ENCODE peak calls at places on chromosomes 7 and 10, in six cellular contexts. L is GM12878, C is GM12891, V is K562, Q is HepG2, I is H1. U is an unnamed sample.

GRCh38 chr7:85890244-85890811 is 703.5 kb upstream of the SEMA3D start:
- DNase-seq in L (no peak), C (no peak), V (peak; percentile 14), Q (peak; percentile 39), I (no peak), U (no peak)

GRCh38 chr10:80461208-80462183 is 7.4 kb downstream of the TSPAN14 start:
- DNase-seq in L (no peak), C (no peak), V (no peak), Q (no peak), I (no peak), U (no peak)

GRCh38 chr7:75024922-75025321 is 48.7 kb downstream of the RCC1L start:
- DNase-seq in L (no peak), C (no peak), V (no peak), Q (no peak), I (no peak), U (no peak)

GRCh38 chr7:51455948-51456347 is 139.3 kb upstream of the COBL start:
- DNase-seq in L (no peak), C (no peak), V (no peak), Q (no peak), I (no peak), U (no peak)

GRCh38 chr7:105838273-105839141 is 37.9 kb downstream of the ATXN7L1 start:
- DNase-seq in L (no peak), C (no peak), V (no peak), Q (no peak), I (no peak), U (no peak)

GRCh38 chr10:124575107-124576035 is 113.7 kb downstream of the LHPP start:
- DNase-seq in L (no peak), C (no peak), V (no peak), Q (no peak), I (no peak), U (no peak)

GRCh38 chr10:110220383-110220782 is 13.0 kb downstream of the MXI1 start:
- DNase-seq in L (no peak), C (no peak), V (no peak), Q (no peak), I (no peak), U (no peak)

GRCh38 chr7:127413962-127414361 is 21.5 kb upstream of the ZNF800 start:
- DNase-seq in L (no peak), C (no peak), V (no peak), Q (no peak), I (no peak), U (no peak)

GRCh38 chr10:126905776-126906703 is 812 bp downstream of the DOCK1 start:
- DNase-seq in L (no peak), C (no peak), V (no peak), Q (peak; percentile 41), I (no peak), U (no peak)

GRCh38 chr10:7258948-7259523 is 151.8 kb downstream of the SFMBT2 start:
- DNase-seq in L (no peak), C (peak; percentile 39), V (no peak), Q (no peak), I (no peak), U (no peak)

GRCh38 chr10:5291501-5292195 is 73.1 kb upstream of the UCN3 start:
- DNase-seq in L (no peak), C (no peak), V (peak; percentile 58), Q (peak; percentile 38), I (no peak), U (no peak)

GRCh38 chr10:126250527-126251310 is 137.6 kb downstream of the ADAM12 start:
- DNase-seq in L (no peak), C (no peak), V (no peak), Q (no peak), I (no peak), U (no peak)

GRCh38 chr7:2639151-2639993 is 7.6 kb downstream of the TTYH3 start:
- DNase-seq in L (no peak), C (no peak), V (no peak), Q (no peak), I (no peak), U (no peak)

GRCh38 chr10:132783865-132784581 is 1.9 kb downstream of the NKX6-2 start:
- DNase-seq in L (no peak), C (no peak), V (no peak), Q (no peak), I (no peak), U (no peak)

GRCh38 chr10:113480828-113481502 is 71.9 kb upstream of the HABP2 start:
- DNase-seq in L (no peak), C (no peak), V (no peak), Q (no peak), I (no peak), U (no peak)

GRCh38 chr10:3875842-3876235 is 90.8 kb upstream of the KLF6 start:
- DNase-seq in L (no peak), C (no peak), V (no peak), Q (no peak), I (no peak), U (no peak)

GRCh38 chr10:117631276-117632151 is 89.0 kb downstream of the EMX2 start:
- DNase-seq in L (no peak), C (no peak), V (no peak), Q (no peak), I (no peak), U (no peak)

GRCh38 chr7:1716263-1717094 is 46.4 kb downstream of the ELFN1 start:
- DNase-seq in L (no peak), C (no peak), V (peak; percentile 37), Q (peak; percentile 44), I (no peak), U (no peak)

GRCh38 chr7:123824754-123825067 is 20.3 kb upstream of the HYAL4 start:
- DNase-seq in L (no peak), C (no peak), V (no peak), Q (peak; percentile 55), I (no peak), U (no peak)

GRCh38 chr7:22651036-22651435 is 76.0 kb upstream of the IL6 start:
- DNase-seq in L (no peak), C (no peak), V (no peak), Q (no peak), I (no peak), U (no peak)

GRCh38 chr10:23376175-23376787 is 31.7 kb upstream of the C10orf67 start:
- DNase-seq in L (no peak), C (no peak), V (no peak), Q (no peak), I (no peak), U (no peak)

DNA sequence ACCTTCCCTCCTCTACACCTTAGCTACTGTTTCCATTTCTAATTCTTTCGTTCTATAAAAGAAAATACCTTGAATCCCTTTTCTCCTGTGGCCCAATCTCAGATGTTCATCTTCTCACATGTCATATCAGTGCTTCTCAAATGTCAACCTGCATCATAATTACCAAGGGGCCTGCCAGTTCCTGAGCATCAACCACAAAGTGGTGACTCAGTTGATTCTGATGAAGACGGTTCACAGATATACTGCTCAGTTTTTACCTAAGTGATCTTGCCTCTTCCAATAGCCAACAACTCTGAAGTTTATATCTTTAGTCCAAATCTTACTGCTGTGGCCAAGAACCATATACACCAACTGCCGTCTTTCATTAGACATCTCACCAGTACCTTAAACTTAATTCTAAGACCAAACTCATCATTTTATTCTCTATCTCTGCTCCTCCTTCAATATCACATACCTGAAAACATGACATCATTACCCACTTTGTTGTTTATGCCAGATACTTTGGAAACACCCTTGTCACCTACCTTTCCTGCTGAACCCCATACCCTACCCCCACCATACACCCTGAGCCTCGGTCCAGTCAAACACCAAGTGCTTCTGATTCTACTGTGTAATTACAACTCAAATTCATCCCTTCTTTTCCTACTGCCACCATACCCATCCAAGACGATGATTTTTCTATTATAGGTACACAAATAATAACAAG is 115.5 kb downstream of the LMBR1 start:
- DNase-seq in L (no peak), C (no peak), V (no peak), Q (no peak), I (no peak), U (no peak)
- TF ChIP-seq TAF1 in L (no peak), C (no peak), V (no peak), Q (no peak), I (no peak), U (no peak)

DNA sequence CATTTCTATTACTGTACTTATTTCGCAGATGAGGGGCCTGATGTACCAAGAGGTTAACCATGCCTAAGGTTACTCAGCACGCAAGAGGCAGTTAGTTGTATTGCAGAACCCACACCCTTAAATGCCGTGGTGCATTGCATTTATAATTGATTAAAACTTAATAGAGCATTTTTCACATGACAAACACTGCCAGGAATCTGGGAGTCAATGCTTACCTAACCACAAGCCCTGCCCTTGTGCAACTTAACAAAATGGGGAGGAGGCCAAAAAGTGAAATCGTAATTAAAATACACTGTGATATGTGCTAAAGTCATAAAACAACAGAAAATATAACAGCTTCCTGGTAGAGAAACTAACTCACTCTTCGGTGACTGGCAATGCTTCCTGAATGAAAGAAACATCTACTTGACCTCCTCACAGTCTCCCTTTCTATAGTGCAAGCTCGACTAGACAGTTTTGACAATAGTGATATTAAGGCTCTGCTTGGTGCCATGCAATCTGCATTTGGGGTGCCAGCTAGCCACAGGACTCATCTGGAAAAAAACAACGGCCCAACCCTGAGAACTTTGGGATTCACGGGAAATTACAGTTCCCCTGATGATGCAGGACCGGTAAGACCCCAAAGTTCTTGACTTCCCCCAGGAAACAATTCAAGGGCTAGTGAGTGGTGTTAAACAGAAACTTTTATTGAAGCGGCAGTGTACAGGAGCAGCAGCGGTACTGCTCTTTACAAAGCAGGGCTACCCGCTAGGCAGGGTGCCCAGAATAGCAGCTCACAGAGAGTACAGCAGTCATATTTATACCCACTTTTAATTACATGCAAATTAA is 612.4 kb downstream of the TNS3 start:
- DNase-seq in L (no peak), C (no peak), V (no peak), Q (no peak), I (no peak), U (no peak)
- TF ChIP-seq POLR2A in L (no peak), C (no peak), V (no peak), Q (no peak), I (no peak), U (no peak)

DNA sequence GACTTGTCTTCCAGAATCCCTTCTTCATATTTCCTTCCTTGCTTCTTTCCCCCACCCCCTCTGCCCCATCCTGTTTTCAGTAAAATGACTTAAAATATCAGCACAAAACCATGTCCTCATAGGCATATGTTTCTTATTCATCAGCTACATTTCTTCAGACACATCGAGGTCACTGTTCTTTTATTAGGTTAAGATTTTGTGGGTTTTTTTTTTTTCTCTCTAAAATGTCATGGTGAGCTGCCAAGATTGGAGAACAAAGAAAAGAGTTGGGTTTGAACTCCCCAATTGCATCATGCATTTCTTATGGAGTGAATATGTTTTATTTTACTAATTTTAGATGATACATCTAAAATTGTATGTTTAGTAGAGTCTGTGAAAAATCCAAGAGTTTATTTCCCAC is 35.8 kb downstream of the LAMB4 start:
- DNase-seq in L (no peak), C (no peak), V (no peak), Q (no peak), I (no peak), U (no peak)
- TF ChIP-seq POLR2AphosphoS5 in L (no peak), C (no peak), V (no peak), Q (no peak), I (no peak), U (no peak)

GRCh38 chr7:130649004-130649790 is 19.4 kb downstream of the COPG2 start:
- DNase-seq in L (peak; percentile 63), C (peak; percentile 35), V (no peak), Q (no peak), I (no peak), U (no peak)
- TF ChIP-seq TAF1 in L (no peak), C (no peak), V (no peak), Q (no peak), I (no peak), U (no peak)

GRCh38 chr10:63268798-63269503 is 135.8 kb downstream of the NRBF2 start:
- DNase-seq in L (peak; percentile 95), C (peak; percentile 29), V (peak; percentile 96), Q (peak; percentile 92), I (peak; percentile 51), U (peak; percentile 36)
- TF ChIP-seq POLR2A in L (peak; percentile 99), C (peak; percentile 99), V (peak; percentile 97), Q (peak; percentile 96), I (peak; percentile 97), U (peak; percentile 99)

U was measured in GM12892.